ENCODE peak calls at places on chromosomes 11 and 22, in four cellular contexts. I is RWPE1; M is tibial nerve; T is CD8-positive, alpha-beta memory T cell. D is an unnamed sample.

GRCh38 chr11:19344661-19345518 is 104.1 kb upstream of the E2F8 start:
- DNase-seq in I (peak), M (no peak), T (no peak), D (peak)

GRCh38 chr11:765025-765801 is 12.1 kb downstream of the GATD1 start:
- DNase-seq in I (no peak), M (no peak), T (peak), D (peak)

GRCh38 chr22:19291218-19291579 is 320 bp downstream of the CLTCL1 start:
- DNase-seq in I (no peak), M (no peak), T (no peak), D (no peak)

GRCh38 chr11:17572791-17573460 is 25.9 kb downstream of the OTOG start:
- DNase-seq in I (no peak), M (no peak), T (no peak), D (no peak)

GRCh38 chr11:93032580-93032979 is 63.1 kb downstream of the MTNR1B start:
- DNase-seq in I (no peak), M (no peak), T (no peak), D (no peak)

GRCh38 chr11:73218106-73218829 is at the start of gene P2RY2:
- DNase-seq in I (peak), M (peak), T (no peak), D (no peak)

GRCh38 chr22:20212754-20213699 is 55.1 kb downstream of the RTN4R start:
- DNase-seq in I (no peak), M (no peak), T (no peak), D (no peak)

GRCh38 chr11:92589512-92589911 is 364.9 kb downstream of the FAT3 start:
- DNase-seq in I (no peak), M (no peak), T (no peak), D (no peak)

GRCh38 chr11:60932605-60933346 is 8.5 kb downstream of the TMEM132A start:
- DNase-seq in I (no peak), M (no peak), T (no peak), D (no peak)

GRCh38 chr11:68036717-68037239 is 2.0 kb upstream of the TCIRG1 start:
- DNase-seq in I (no peak), M (no peak), T (no peak), D (no peak)

GRCh38 chr11:113332638-113333329 is 18.4 kb downstream of the TTC12 start:
- DNase-seq in I (no peak), M (no peak), T (no peak), D (no peak)

GRCh38 chr11:131644204-131644603 is 273.8 kb downstream of the NTM start:
- DNase-seq in I (no peak), M (no peak), T (no peak), D (no peak)

GRCh38 chr11:114057147-114057546 is 2.4 kb upstream of the ZBTB16 start:
- DNase-seq in I (no peak), M (no peak), T (no peak), D (no peak)

GRCh38 chr11:121522043-121522941 is 69.5 kb upstream of the SORL1-AS1 start:
- DNase-seq in I (no peak), M (no peak), T (no peak), D (no peak)

DNA sequence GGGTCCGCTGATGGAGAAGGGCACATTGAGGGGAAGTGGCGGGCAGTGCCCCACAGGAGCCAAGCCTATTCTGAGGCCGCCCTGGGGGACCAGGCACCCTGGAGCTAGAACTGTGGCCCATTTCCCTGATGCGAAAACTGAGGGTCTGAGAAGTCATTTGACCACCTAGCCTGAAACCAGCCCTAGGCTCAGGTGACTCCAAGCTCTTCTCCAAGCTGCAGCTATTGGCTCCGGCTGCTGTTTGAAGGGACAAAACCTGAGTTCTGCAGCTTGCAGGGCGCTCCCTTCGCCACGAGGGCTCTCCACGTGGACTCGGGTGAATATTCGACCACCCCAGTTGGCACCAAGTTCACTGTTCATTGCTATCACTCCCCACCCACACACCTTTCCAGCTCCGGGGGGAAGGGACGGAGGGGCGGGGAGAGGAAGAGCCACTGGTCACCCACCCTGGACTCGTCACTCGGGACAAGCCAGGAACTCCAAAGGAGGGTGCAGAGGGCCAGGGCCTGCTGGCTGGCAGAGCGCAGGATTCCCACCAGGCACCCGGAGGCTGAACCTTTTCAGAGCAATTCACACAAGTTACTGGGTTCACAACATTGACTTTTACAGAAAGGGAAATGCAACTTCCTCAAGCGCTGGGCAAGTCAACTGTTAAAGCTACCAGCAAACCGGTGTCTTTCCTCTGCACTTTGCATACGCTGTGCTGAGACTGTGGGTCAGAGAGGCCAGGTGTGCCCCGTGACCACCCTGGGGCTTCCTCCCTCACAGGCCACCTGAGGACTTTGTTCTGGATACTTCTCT is 1.1 kb upstream of the RAC2 start:
- DNase-seq in I (no peak), M (no peak), T (peak), D (no peak)
- H3K27ac ChIP-seq in I (peak), M (peak), T (no peak), D (no peak)

GRCh38 chr22:48876951-48877350 is 950.7 kb downstream of the BRD1 start:
- DNase-seq in I (no peak), M (no peak), T (no peak), D (no peak)
- H3K27ac ChIP-seq in I (no peak), M (no peak), T (no peak), D (no peak)

GRCh38 chr11:64892838-64893193 is 14.4 kb upstream of the EHD1 start:
- DNase-seq in I (no peak), M (no peak), T (no peak), D (no peak)
- H3K27ac ChIP-seq in I (peak), M (peak), T (no peak), D (no peak)

GRCh38 chr11:12233602-12233925 is 123.2 kb downstream of the MICAL2 start:
- DNase-seq in I (no peak), M (no peak), T (no peak), D (no peak)

GRCh38 chr11:12232819-12233601 is 122.6 kb downstream of the MICAL2 start:
- DNase-seq in I (peak), M (no peak), T (no peak), D (no peak)

GRCh38 chr11:12235080-12235479 is 124.7 kb downstream of the MICAL2 start:
- DNase-seq in I (no peak), M (no peak), T (no peak), D (no peak)

GRCh38 chr11:12235549-12235944 is 125.2 kb downstream of the MICAL2 start:
- DNase-seq in I (no peak), M (no peak), T (no peak), D (no peak)

GRCh38 chr11:12234216-12234615 is 123.8 kb downstream of the MICAL2 start:
- DNase-seq in I (no peak), M (peak), T (no peak), D (no peak)
- H3K27ac ChIP-seq in I (no peak), M (peak), T (no peak), D (no peak)

DNA sequence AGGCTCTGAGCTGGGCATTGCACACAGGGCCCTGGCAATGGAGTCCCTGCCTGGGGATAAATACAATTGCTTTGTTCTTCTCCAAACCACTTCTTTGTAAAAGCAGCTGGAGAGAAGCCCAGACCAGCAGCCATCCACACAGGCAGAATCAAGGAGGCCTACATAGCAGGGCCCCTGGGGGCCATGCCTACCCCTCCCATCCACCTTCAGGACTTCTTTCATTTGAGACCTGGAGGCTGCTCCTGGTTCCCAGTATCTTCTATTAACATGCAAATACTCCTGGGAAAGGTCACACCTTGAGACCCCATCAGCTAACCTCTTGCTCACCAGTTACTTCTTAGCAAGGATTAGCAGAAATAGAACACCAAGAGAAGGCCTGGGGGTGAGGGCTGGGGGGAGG is 511.1 kb downstream of the SOX6 start:
- DNase-seq in I (no peak), M (no peak), T (no peak), D (peak)
- H3K27ac ChIP-seq in I (no peak), M (no peak), T (no peak), D (no peak)

DNA sequence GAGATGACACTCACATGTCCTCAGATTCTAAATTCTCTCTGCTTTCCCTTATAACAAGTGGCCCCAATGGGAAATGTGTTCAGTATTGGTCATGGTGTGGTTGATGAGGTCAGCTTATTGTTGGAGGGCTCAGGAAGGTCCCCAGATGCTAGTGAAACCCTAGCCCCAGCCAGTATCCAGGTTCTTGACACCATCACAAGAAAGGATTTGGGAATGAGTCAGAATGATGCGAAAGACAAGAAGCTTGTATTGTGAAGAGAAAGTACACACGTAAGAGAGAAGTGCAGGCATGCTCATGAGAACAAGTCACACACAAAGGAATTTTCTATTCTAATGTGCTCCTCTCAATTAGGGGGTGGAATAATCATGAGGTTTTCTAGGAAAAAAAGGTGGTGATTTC is 34.9 kb upstream of the TRPC6 start:
- DNase-seq in I (peak), M (no peak), T (no peak), D (no peak)
- H3K27ac ChIP-seq in I (no peak), M (no peak), T (no peak), D (no peak)

GRCh38 chr11:75346296-75346695 is 5.2 kb downstream of the ARRB1 start:
- DNase-seq in I (no peak), M (no peak), T (no peak), D (no peak)

GRCh38 chr11:75347781-75348613 is 3.5 kb downstream of the ARRB1 start:
- DNase-seq in I (no peak), M (no peak), T (no peak), D (no peak)

GRCh38 chr11:75345455-75346224 is 5.8 kb downstream of the ARRB1 start:
- DNase-seq in I (no peak), M (no peak), T (no peak), D (no peak)

GRCh38 chr11:75344761-75345454 is 6.6 kb downstream of the ARRB1 start:
- DNase-seq in I (no peak), M (no peak), T (no peak), D (no peak)

DNA sequence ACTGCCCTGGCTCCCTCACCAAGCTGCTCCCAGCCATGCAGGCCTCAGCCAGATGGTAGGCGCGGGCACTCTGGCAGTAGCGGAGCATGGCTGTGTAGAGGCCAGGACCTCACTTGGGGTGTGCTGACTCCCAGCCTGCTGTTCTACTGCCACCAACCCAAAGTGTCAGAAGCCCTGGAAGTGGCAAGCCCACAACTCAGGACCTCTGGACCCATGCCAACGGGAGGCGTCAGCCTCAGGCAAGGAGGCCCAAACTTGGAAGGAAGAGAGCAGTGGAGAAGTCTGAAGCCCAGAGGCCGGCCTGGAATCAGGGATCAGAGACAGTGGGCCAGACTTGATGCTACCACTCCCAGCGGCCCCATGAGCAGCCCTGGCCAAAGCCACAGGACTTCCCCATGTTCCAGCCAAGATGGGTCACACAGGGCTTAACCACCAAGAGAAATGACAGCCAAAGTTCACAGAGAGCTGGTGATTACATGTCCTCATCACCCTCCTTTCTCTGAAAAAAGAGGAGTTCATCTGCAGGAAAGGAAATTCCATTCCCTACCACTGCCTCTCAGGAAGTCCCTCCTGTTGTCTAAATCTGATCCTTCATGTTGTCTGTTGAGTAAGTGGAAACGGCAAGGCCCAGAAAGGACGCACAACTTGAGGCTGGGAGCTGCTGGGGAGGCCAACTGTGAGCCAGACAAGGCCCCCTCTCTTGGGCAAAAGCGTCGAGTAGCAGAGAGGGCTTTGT is 4.4 kb downstream of the ARRB1 start:
- DNase-seq in I (no peak), M (no peak), T (no peak), D (no peak)
- H3K27ac ChIP-seq in I (no peak), M (peak), T (no peak), D (peak)

DNA sequence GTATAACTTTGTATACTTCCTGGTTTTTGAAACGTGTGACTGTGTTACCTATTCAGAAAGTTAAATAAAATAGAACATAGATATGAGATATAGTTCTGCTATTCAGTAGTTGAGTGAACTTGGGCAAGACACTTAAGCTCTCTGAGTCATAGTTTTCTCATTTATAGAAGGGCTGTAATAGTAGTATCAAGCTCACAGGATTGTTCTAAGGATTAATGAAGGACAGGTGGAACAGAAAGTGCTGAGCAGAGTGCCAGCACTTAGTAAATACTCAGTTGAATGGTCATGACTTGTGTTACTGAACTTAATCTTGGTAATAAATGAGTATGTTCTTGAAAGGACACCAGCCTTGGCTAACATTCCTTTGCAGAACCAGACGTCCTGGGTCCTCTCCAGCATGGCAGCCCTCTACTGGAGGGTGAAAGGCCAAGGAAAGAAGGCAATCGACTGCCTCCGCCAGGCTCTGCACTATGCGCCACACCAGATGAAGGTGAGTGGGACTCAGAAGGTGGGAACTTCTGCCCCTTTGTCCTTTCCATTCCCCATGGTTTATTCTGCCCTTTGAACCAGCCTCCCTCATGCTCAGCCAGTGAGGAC is 131.2 kb downstream of the TTC17 start:
- DNase-seq in I (no peak), M (no peak), T (no peak), D (no peak)
- H3K27ac ChIP-seq in I (no peak), M (no peak), T (no peak), D (no peak)

D was measured in caudate nucleus.